ENCODE peak calls at places on chromosomes 16 and 17, in ten cellular contexts. One of them, this sample, is unnamed.

GRCh38 chr17:72514888-72515287 is 394.1 kb downstream of the SOX9 start:
- DNase-seq in EL: peak; percentile 60
- DNase-seq in CD4-positive, alpha-beta T cell: no peak
- DNase-seq in kidney glomerular epithelial cell: peak; percentile 74
- DNase-seq in heart right ventricle: peak; percentile 27
- DNase-seq in WTC11: no peak
- DNase-seq in AG09309: no peak
- DNase-seq in effector CD4-positive, alpha-beta T cell: no peak
- DNase-seq in stimulated activated CD8-positive, alpha-beta memory T cell treated with anti-CD3 and anti-CD28 coated beads, Interleukin-7, amount 100 ng/mL, for 1 hour: no peak
- DNase-seq in coronary artery: no peak
- DNase-seq in this sample: no peak

GRCh38 chr16:11067697-11068141 is 123.4 kb downstream of the CLEC16A start:
- DNase-seq in EL: no peak
- DNase-seq in CD4-positive, alpha-beta T cell: no peak
- DNase-seq in kidney glomerular epithelial cell: no peak
- DNase-seq in heart right ventricle: no peak
- DNase-seq in WTC11: no peak
- DNase-seq in AG09309: no peak
- DNase-seq in effector CD4-positive, alpha-beta T cell: no peak
- DNase-seq in stimulated activated CD8-positive, alpha-beta memory T cell treated with anti-CD3 and anti-CD28 coated beads, Interleukin-7, amount 100 ng/mL, for 1 hour: no peak
- DNase-seq in coronary artery: no peak
- DNase-seq in this sample: no peak

GRCh38 chr17:4440690-4441686 is 7.2 kb downstream of the SPNS3 start:
- DNase-seq in EL: no peak
- DNase-seq in CD4-positive, alpha-beta T cell: no peak
- DNase-seq in kidney glomerular epithelial cell: no peak
- DNase-seq in heart right ventricle: no peak
- DNase-seq in WTC11: no peak
- DNase-seq in AG09309: no peak
- DNase-seq in effector CD4-positive, alpha-beta T cell: no peak
- DNase-seq in stimulated activated CD8-positive, alpha-beta memory T cell treated with anti-CD3 and anti-CD28 coated beads, Interleukin-7, amount 100 ng/mL, for 1 hour: no peak
- DNase-seq in coronary artery: no peak
- DNase-seq in this sample: no peak

GRCh38 chr16:369866-370436 is 387 bp downstream of the MRPL28 start:
- DNase-seq in EL: no peak
- DNase-seq in CD4-positive, alpha-beta T cell: no peak
- DNase-seq in kidney glomerular epithelial cell: no peak
- DNase-seq in heart right ventricle: no peak
- DNase-seq in WTC11: no peak
- DNase-seq in AG09309: no peak
- DNase-seq in effector CD4-positive, alpha-beta T cell: no peak
- DNase-seq in stimulated activated CD8-positive, alpha-beta memory T cell treated with anti-CD3 and anti-CD28 coated beads, Interleukin-7, amount 100 ng/mL, for 1 hour: no peak
- DNase-seq in coronary artery: no peak
- DNase-seq in this sample: peak; percentile 47

GRCh38 chr16:85146922-85147651 is 34.8 kb upstream of the CIBAR2 start:
- DNase-seq in EL: no peak
- DNase-seq in CD4-positive, alpha-beta T cell: no peak
- DNase-seq in kidney glomerular epithelial cell: no peak
- DNase-seq in heart right ventricle: no peak
- DNase-seq in WTC11: no peak
- DNase-seq in AG09309: no peak
- DNase-seq in effector CD4-positive, alpha-beta T cell: no peak
- DNase-seq in stimulated activated CD8-positive, alpha-beta memory T cell treated with anti-CD3 and anti-CD28 coated beads, Interleukin-7, amount 100 ng/mL, for 1 hour: no peak
- DNase-seq in coronary artery: no peak
- DNase-seq in this sample: no peak

GRCh38 chr16:31356566-31357323 is 1.8 kb downstream of the ITGAX start:
- DNase-seq in EL: no peak
- DNase-seq in CD4-positive, alpha-beta T cell: no peak
- DNase-seq in kidney glomerular epithelial cell: no peak
- DNase-seq in heart right ventricle: no peak
- DNase-seq in WTC11: peak; percentile 46
- DNase-seq in AG09309: no peak
- DNase-seq in effector CD4-positive, alpha-beta T cell: no peak
- DNase-seq in stimulated activated CD8-positive, alpha-beta memory T cell treated with anti-CD3 and anti-CD28 coated beads, Interleukin-7, amount 100 ng/mL, for 1 hour: no peak
- DNase-seq in coronary artery: no peak
- DNase-seq in this sample: peak; percentile 23

GRCh38 chr17:49358638-49359247 is 3.3 kb downstream of the ZNF652 start:
- DNase-seq in EL: no peak
- DNase-seq in CD4-positive, alpha-beta T cell: no peak
- DNase-seq in kidney glomerular epithelial cell: no peak
- DNase-seq in heart right ventricle: no peak
- DNase-seq in WTC11: no peak
- DNase-seq in AG09309: no peak
- DNase-seq in effector CD4-positive, alpha-beta T cell: no peak
- DNase-seq in stimulated activated CD8-positive, alpha-beta memory T cell treated with anti-CD3 and anti-CD28 coated beads, Interleukin-7, amount 100 ng/mL, for 1 hour: no peak
- DNase-seq in coronary artery: no peak
- DNase-seq in this sample: no peak

GRCh38 chr17:3843935-3844516 is 2.0 kb downstream of the NCBP3 start:
- DNase-seq in EL: peak; percentile 45
- DNase-seq in CD4-positive, alpha-beta T cell: peak; percentile 28
- DNase-seq in kidney glomerular epithelial cell: peak; percentile 11
- DNase-seq in heart right ventricle: no peak
- DNase-seq in WTC11: peak; percentile 67
- DNase-seq in AG09309: no peak
- DNase-seq in effector CD4-positive, alpha-beta T cell: peak; percentile 19
- DNase-seq in stimulated activated CD8-positive, alpha-beta memory T cell treated with anti-CD3 and anti-CD28 coated beads, Interleukin-7, amount 100 ng/mL, for 1 hour: peak; percentile 25
- DNase-seq in coronary artery: no peak
- DNase-seq in this sample: peak; percentile 58

GRCh38 chr16:10242916-10243315 is 60.7 kb upstream of the GRIN2A start:
- DNase-seq in EL: no peak
- DNase-seq in CD4-positive, alpha-beta T cell: no peak
- DNase-seq in kidney glomerular epithelial cell: no peak
- DNase-seq in heart right ventricle: no peak
- DNase-seq in WTC11: no peak
- DNase-seq in AG09309: no peak
- DNase-seq in effector CD4-positive, alpha-beta T cell: no peak
- DNase-seq in stimulated activated CD8-positive, alpha-beta memory T cell treated with anti-CD3 and anti-CD28 coated beads, Interleukin-7, amount 100 ng/mL, for 1 hour: no peak
- DNase-seq in coronary artery: no peak
- DNase-seq in this sample: no peak

GRCh38 chr16:16027728-16028310 is 78.4 kb downstream of the ABCC1 start:
- DNase-seq in EL: no peak
- DNase-seq in CD4-positive, alpha-beta T cell: no peak
- DNase-seq in kidney glomerular epithelial cell: no peak
- DNase-seq in heart right ventricle: no peak
- DNase-seq in WTC11: no peak
- DNase-seq in AG09309: no peak
- DNase-seq in effector CD4-positive, alpha-beta T cell: no peak
- DNase-seq in stimulated activated CD8-positive, alpha-beta memory T cell treated with anti-CD3 and anti-CD28 coated beads, Interleukin-7, amount 100 ng/mL, for 1 hour: no peak
- DNase-seq in coronary artery: no peak
- DNase-seq in this sample: peak; percentile 79

GRCh38 chr16:5622234-5622884 is 524.8 kb upstream of the EEF2KMT start:
- DNase-seq in EL: no peak
- DNase-seq in CD4-positive, alpha-beta T cell: no peak
- DNase-seq in kidney glomerular epithelial cell: peak; percentile 71
- DNase-seq in heart right ventricle: no peak
- DNase-seq in WTC11: no peak
- DNase-seq in AG09309: no peak
- DNase-seq in effector CD4-positive, alpha-beta T cell: no peak
- DNase-seq in stimulated activated CD8-positive, alpha-beta memory T cell treated with anti-CD3 and anti-CD28 coated beads, Interleukin-7, amount 100 ng/mL, for 1 hour: no peak
- DNase-seq in coronary artery: no peak
- DNase-seq in this sample: no peak

GRCh38 chr16:89722392-89723278 is 1.3 kb downstream of the ZNF276 start:
- DNase-seq in EL: no peak
- DNase-seq in CD4-positive, alpha-beta T cell: peak; percentile 80
- DNase-seq in kidney glomerular epithelial cell: no peak
- DNase-seq in heart right ventricle: peak; percentile 60
- DNase-seq in WTC11: no peak
- DNase-seq in AG09309: no peak
- DNase-seq in effector CD4-positive, alpha-beta T cell: peak; percentile 64
- DNase-seq in stimulated activated CD8-positive, alpha-beta memory T cell treated with anti-CD3 and anti-CD28 coated beads, Interleukin-7, amount 100 ng/mL, for 1 hour: peak; percentile 28
- DNase-seq in coronary artery: no peak
- DNase-seq in this sample: peak; percentile 43

GRCh38 chr16:17347624-17348023 is 123.1 kb downstream of the XYLT1 start:
- DNase-seq in EL: no peak
- DNase-seq in CD4-positive, alpha-beta T cell: no peak
- DNase-seq in kidney glomerular epithelial cell: no peak
- DNase-seq in heart right ventricle: peak; percentile 25
- DNase-seq in WTC11: no peak
- DNase-seq in AG09309: no peak
- DNase-seq in effector CD4-positive, alpha-beta T cell: no peak
- DNase-seq in stimulated activated CD8-positive, alpha-beta memory T cell treated with anti-CD3 and anti-CD28 coated beads, Interleukin-7, amount 100 ng/mL, for 1 hour: no peak
- DNase-seq in coronary artery: no peak
- DNase-seq in this sample: no peak

GRCh38 chr17:33500141-33500540 is 207.0 kb upstream of the ASIC2 start:
- DNase-seq in EL: no peak
- DNase-seq in CD4-positive, alpha-beta T cell: no peak
- DNase-seq in kidney glomerular epithelial cell: no peak
- DNase-seq in heart right ventricle: peak; percentile 37
- DNase-seq in WTC11: no peak
- DNase-seq in AG09309: no peak
- DNase-seq in effector CD4-positive, alpha-beta T cell: no peak
- DNase-seq in stimulated activated CD8-positive, alpha-beta memory T cell treated with anti-CD3 and anti-CD28 coated beads, Interleukin-7, amount 100 ng/mL, for 1 hour: no peak
- DNase-seq in coronary artery: no peak
- DNase-seq in this sample: no peak

GRCh38 chr17:58679263-58680037 is 12.4 kb downstream of the TEX14 start:
- DNase-seq in EL: peak; percentile 47
- DNase-seq in CD4-positive, alpha-beta T cell: no peak
- DNase-seq in kidney glomerular epithelial cell: no peak
- DNase-seq in heart right ventricle: peak; percentile 18
- DNase-seq in WTC11: no peak
- DNase-seq in AG09309: no peak
- DNase-seq in effector CD4-positive, alpha-beta T cell: no peak
- DNase-seq in stimulated activated CD8-positive, alpha-beta memory T cell treated with anti-CD3 and anti-CD28 coated beads, Interleukin-7, amount 100 ng/mL, for 1 hour: no peak
- DNase-seq in coronary artery: no peak
- DNase-seq in this sample: no peak

This sample was measured in neural progenitor cell.